ENCODE peak calls at places on chromosomes 3 and 15, in ten cellular contexts. K, C, A, V, W, P, T, R, N and H are unnamed samples.

GRCh38 chr3:113948015-113948917 is 453 bp downstream of the ZDHHC23 start:
- DNase-seq in A (peak; percentile 80), R (peak; percentile 21), T (no peak), K (peak; percentile 65), N (no peak), W (no peak), C (peak; percentile 55), P (peak; percentile 33), V (peak; percentile 53), H (no peak)

GRCh38 chr15:86892774-86893449 is 813.2 kb downstream of the AGBL1 start:
- DNase-seq in N (no peak), W (no peak), R (no peak), P (no peak), A (no peak), K (peak; percentile 42), T (no peak), V (no peak), C (no peak), H (no peak)

GRCh38 chr3:4270726-4271125 is 32.4 kb upstream of the SETMAR start:
- DNase-seq in V (no peak), N (no peak), P (no peak), K (no peak), A (no peak), W (no peak), C (no peak), T (no peak), R (no peak), H (peak; percentile 12)

GRCh38 chr3:153195480-153195879 is 33.5 kb downstream of the RAP2B start:
- DNase-seq in T (no peak), K (no peak), A (no peak), P (no peak), R (no peak), V (no peak), C (no peak), N (no peak), W (no peak), H (no peak)

GRCh38 chr3:124826703-124827102 is 60.5 kb downstream of the ITGB5 start:
- DNase-seq in C (no peak), W (no peak), P (no peak), T (peak; percentile 84), K (peak; percentile 76), R (no peak), A (no peak), N (no peak), V (no peak), H (no peak)

GRCh38 chr15:83709246-83709645 is 55.3 kb downstream of the ADAMTSL3 start:
- DNase-seq in P (no peak), N (no peak), T (no peak), W (no peak), A (no peak), K (no peak), R (no peak), V (no peak), C (no peak), H (no peak)

GRCh38 chr3:123110953-123111615 is 44.3 kb downstream of the PDIA5 start:
- DNase-seq in T (no peak), A (no peak), V (no peak), R (no peak), P (no peak), K (no peak), N (peak; percentile 57), C (no peak), W (no peak), H (no peak)

GRCh38 chr3:45347329-45348000 is 40.9 kb upstream of the LARS2 start:
- DNase-seq in P (no peak), V (no peak), C (no peak), A (no peak), R (no peak), T (no peak), W (no peak), N (no peak), K (no peak), H (no peak)

GRCh38 chr3:151912041-151912440 is 38.6 kb downstream of the SUCNR1 start:
- DNase-seq in C (no peak), K (no peak), N (no peak), R (no peak), W (no peak), A (no peak), V (no peak), P (no peak), T (no peak), H (no peak)